ENCODE peak calls at places on chromosome 13, in eight cellular contexts. I, B, M, V, R, T, F and U are unnamed samples.

GRCh38 chr13:44437356-44438233 is 64.0 kb downstream of the SERP2 start:
- DNase-seq in I (no peak), B (peak), M (no peak), V (no peak), R (no peak), T (peak), F (no peak), U (no peak)

GRCh38 chr13:77171451-77171850 is 144.5 kb upstream of the FBXL3 start:
- DNase-seq in I (no peak), B (no peak), M (no peak), V (no peak), R (no peak), T (no peak), F (no peak), U (no peak)

GRCh38 chr13:32248789-32249188 is 66.4 kb downstream of the ZAR1L start:
- DNase-seq in I (no peak), B (no peak), M (no peak), V (no peak), R (no peak), T (no peak), F (no peak), U (no peak)

GRCh38 chr13:39254606-39255005 is 216.3 kb downstream of the NHLRC3 start:
- DNase-seq in I (no peak), B (no peak), M (no peak), V (no peak), R (no peak), T (no peak), F (no peak), U (no peak)

GRCh38 chr13:31952641-31953380 is 78.8 kb upstream of the FRY start:
- DNase-seq in I (no peak), B (no peak), M (no peak), V (no peak), R (no peak), T (no peak), F (no peak), U (no peak)

GRCh38 chr13:65789815-65790214 is 1440.3 kb downstream of the PCDH9 start:
- DNase-seq in I (no peak), B (no peak), M (no peak), V (no peak), R (no peak), T (no peak), F (no peak), U (no peak)

GRCh38 chr13:29782798-29783197 is 67.6 kb downstream of the UBL3 start:
- DNase-seq in I (no peak), B (no peak), M (no peak), V (no peak), R (no peak), T (no peak), F (no peak), U (no peak)

GRCh38 chr13:107192289-107192688 is 624.4 kb upstream of the ARGLU1 start:
- DNase-seq in I (no peak), B (peak), M (no peak), V (no peak), R (no peak), T (peak), F (peak), U (no peak)

GRCh38 chr13:88948501-88948900 is 1277.3 kb downstream of the SLITRK5 start:
- DNase-seq in I (no peak), B (no peak), M (no peak), V (no peak), R (no peak), T (no peak), F (no peak), U (no peak)

GRCh38 chr13:48233886-48234488 is 981 bp downstream of the ITM2B start:
- DNase-seq in I (no peak), B (peak), M (no peak), V (no peak), R (no peak), T (peak), F (no peak), U (no peak)

GRCh38 chr13:36619535-36619934 is 54.3 kb upstream of the SERTM1 start:
- DNase-seq in I (no peak), B (no peak), M (no peak), V (no peak), R (peak), T (no peak), F (no peak), U (no peak)

GRCh38 chr13:55214851-55215345 is 1925.8 kb upstream of the PRR20A start:
- DNase-seq in I (no peak), B (no peak), M (no peak), V (no peak), R (no peak), T (peak), F (no peak), U (no peak)

GRCh38 chr13:112453207-112453829 is 77.2 kb downstream of the SPACA7 start:
- DNase-seq in I (no peak), B (no peak), M (no peak), V (peak), R (peak), T (no peak), F (no peak), U (no peak)

GRCh38 chr13:21150013-21150412 is 26.3 kb downstream of the SKA3 start:
- DNase-seq in I (no peak), B (no peak), M (no peak), V (no peak), R (no peak), T (no peak), F (no peak), U (no peak)

GRCh38 chr13:49356224-49356623 is 87.6 kb downstream of the CAB39L start:
- DNase-seq in I (no peak), B (peak), M (no peak), V (no peak), R (no peak), T (no peak), F (no peak), U (no peak)

GRCh38 chr13:60562081-60562764 is 165.2 kb downstream of the TDRD3 start:
- DNase-seq in I (no peak), B (no peak), M (no peak), V (no peak), R (no peak), T (no peak), F (no peak), U (no peak)

GRCh38 chr13:110311721-110312668 is 4.9 kb downstream of the COL4A2 start:
- DNase-seq in I (peak), B (no peak), M (no peak), V (no peak), R (no peak), T (no peak), F (no peak), U (no peak)

GRCh38 chr13:37109080-37109678 is 3.7 kb upstream of the CSNK1A1L start:
- DNase-seq in I (no peak), B (peak), M (no peak), V (no peak), R (no peak), T (peak), F (no peak), U (no peak)

GRCh38 chr13:24682353-24682752 is 2.1 kb downstream of the ATP12A start:
- DNase-seq in I (no peak), B (no peak), M (no peak), V (no peak), R (no peak), T (peak), F (no peak), U (no peak)

GRCh38 chr13:48185018-48185417 is 48.0 kb upstream of the ITM2B start:
- DNase-seq in I (no peak), B (no peak), M (no peak), V (no peak), R (no peak), T (no peak), F (no peak), U (no peak)

GRCh38 chr13:28429685-28430290 is 65.1 kb downstream of the FLT1 start:
- DNase-seq in I (no peak), B (no peak), M (no peak), V (no peak), R (no peak), T (no peak), F (no peak), U (no peak)

GRCh38 chr13:24288870-24289269 is 20.5 kb upstream of the C1QTNF9 start:
- DNase-seq in I (no peak), B (no peak), M (no peak), V (no peak), R (no peak), T (no peak), F (no peak), U (no peak)

GRCh38 chr13:46728777-46729176 is 68.2 kb downstream of the ESD start:
- DNase-seq in I (no peak), B (no peak), M (no peak), V (no peak), R (no peak), T (peak), F (no peak), U (no peak)

GRCh38 chr13:49400755-49401659 is 42.9 kb downstream of the CAB39L start:
- DNase-seq in I (peak), B (peak), M (no peak), V (no peak), R (no peak), T (peak), F (no peak), U (no peak)

GRCh38 chr13:102312841-102313240 is 89.0 kb downstream of the FGF14 start:
- DNase-seq in I (no peak), B (no peak), M (no peak), V (no peak), R (peak), T (no peak), F (no peak), U (no peak)

GRCh38 chr13:24709186-24709913 is 29.1 kb downstream of the ATP12A start:
- DNase-seq in I (peak), B (no peak), M (no peak), V (no peak), R (no peak), T (no peak), F (no peak), U (no peak)

GRCh38 chr13:109610517-109610916 is 175.9 kb downstream of the IRS2 start:
- DNase-seq in I (no peak), B (no peak), M (no peak), V (peak), R (no peak), T (peak), F (peak), U (peak)

GRCh38 chr13:85738696-85739320 is 60.4 kb downstream of the SLITRK6 start:
- DNase-seq in I (no peak), B (no peak), M (no peak), V (no peak), R (no peak), T (no peak), F (no peak), U (no peak)

GRCh38 chr13:84567848-84568247 is 685.6 kb upstream of the SLITRK1 start:
- DNase-seq in I (no peak), B (no peak), M (no peak), V (no peak), R (no peak), T (no peak), F (no peak), U (no peak)

GRCh38 chr13:109009756-109010155 is 380.3 kb downstream of the MYO16 start:
- DNase-seq in I (no peak), B (no peak), M (no peak), V (no peak), R (no peak), T (no peak), F (no peak), U (no peak)

GRCh38 chr13:93260591-93260990 is 34.0 kb downstream of the GPC6 start:
- DNase-seq in I (no peak), B (peak), M (no peak), V (no peak), R (no peak), T (no peak), F (no peak), U (no peak)

GRCh38 chr13:22944378-22944777 is 236.4 kb upstream of the SGCG start:
- DNase-seq in I (no peak), B (no peak), M (no peak), V (no peak), R (peak), T (no peak), F (no peak), U (no peak)

DNA sequence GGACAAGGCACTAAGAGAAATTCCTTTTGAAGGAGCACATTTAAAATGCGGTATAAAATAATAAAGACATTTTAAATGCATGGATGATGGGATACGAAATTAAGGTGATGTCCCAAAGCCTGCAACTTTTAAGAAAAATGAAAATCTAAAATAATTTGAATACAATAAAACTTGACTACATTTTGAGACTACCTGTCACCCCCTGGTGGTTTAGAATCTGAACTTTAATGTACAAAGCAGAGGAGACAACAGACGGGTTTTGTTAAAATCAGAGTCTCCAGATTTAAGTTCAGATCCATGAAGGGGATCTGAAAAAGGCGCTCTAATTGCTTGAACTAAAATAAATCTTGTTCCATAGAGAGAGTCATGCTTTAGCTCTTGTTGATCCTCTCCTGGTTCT is 1129.3 kb upstream of the PCDH20 start:
- DNase-seq in I (no peak), B (no peak), M (no peak), V (no peak), R (no peak), T (no peak), F (no peak), U (no peak)
- H3K4me3 ChIP-seq in I (no peak), B (no peak), M (no peak), V (no peak), R (no peak), T (no peak), F (no peak), U (no peak)

GRCh38 chr13:79407349-79407979 is 1.4 kb upstream of the RBM26 start:
- DNase-seq in I (no peak), B (no peak), M (no peak), V (no peak), R (no peak), T (no peak), F (no peak), U (no peak)

GRCh38 chr13:79405501-79405830 is 589 bp downstream of the RBM26 start:
- DNase-seq in I (no peak), B (no peak), M (no peak), V (no peak), R (no peak), T (no peak), F (no peak), U (no peak)

GRCh38 chr13:79404985-79405384 is 1.1 kb downstream of the RBM26 start:
- DNase-seq in I (no peak), B (no peak), M (no peak), V (no peak), R (no peak), T (no peak), F (no peak), U (no peak)

GRCh38 chr13:79406597-79406908 is 498 bp upstream of the RBM26 start:
- DNase-seq in I (no peak), B (no peak), M (no peak), V (no peak), R (no peak), T (no peak), F (no peak), U (no peak)

DNA sequence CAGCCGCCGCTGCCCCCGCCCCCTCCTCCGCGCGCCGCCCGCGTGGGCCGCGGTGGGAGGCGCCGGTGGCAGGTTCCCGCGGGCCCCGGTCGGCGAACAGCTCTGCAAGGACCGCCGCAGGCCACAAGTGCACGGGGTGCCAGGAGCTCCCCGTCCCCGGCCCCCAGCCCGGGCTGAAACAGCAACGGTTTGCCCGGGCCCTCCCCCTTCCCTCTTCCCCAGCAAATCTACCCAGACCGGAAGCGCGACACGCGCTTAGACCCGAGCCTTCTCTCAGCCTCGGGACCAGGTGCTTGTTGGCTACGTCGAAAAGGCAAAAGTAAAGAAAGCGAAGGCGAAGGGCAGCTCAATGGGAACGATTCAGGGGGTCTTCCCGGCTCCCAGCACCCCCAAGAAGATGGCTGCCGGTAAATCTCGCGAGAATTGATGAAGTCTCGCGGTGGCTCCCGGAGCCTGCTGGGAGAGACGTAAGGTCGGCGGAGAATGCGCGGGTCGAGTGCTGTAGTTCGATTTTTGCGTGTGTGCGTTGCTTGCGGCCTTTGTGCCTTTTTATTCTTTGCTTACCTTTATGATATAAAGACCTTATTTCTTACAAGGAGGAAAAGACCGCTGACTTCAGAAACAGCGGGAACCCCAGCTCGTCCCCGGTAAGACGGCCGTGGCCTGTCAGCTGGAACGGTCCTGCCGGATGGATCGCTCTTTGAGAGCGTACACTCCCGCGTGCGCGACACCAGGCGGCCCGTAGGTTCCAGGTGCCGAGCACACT is at the start of gene RBM26:
- DNase-seq in I (peak), B (peak), M (peak), V (peak), R (peak), T (peak), F (peak), U (peak)
- TF ChIP-seq CTCF in I (no peak), B (no peak), M (no peak), V (peak), R (peak), T (peak), F (no peak), U (no peak)

GRCh38 chr13:98174995-98175394 is 2.1 kb downstream of the RNF113B start:
- DNase-seq in I (no peak), B (peak), M (no peak), V (no peak), R (no peak), T (no peak), F (no peak), U (no peak)
- H3K27ac ChIP-seq in I (no peak), B (peak), M (peak), V (no peak), R (no peak), T (no peak), F (peak), U (no peak)

DNA sequence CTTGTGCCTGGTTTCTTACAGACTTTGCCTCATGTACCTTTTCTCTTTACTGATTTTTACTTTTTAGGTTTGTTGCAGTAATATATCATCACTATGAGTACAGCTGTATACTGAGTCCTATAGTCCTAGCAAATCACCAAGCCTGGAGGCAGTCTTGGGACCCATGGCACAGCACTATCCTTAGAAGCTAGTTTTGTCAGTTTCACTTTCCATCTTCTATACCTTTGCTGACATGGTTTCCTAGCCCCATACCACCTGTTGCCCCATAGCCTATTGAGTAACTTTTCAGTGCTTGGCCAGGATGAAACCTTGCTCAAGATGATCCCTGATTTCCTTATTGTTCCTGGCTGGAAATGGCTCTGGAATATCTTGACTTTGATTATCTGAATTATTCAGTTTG is 826.4 kb downstream of the GPC5 start:
- DNase-seq in I (no peak), B (no peak), M (no peak), V (no peak), R (no peak), T (no peak), F (no peak), U (no peak)
- H3K4me3 ChIP-seq in I (no peak), B (no peak), M (no peak), V (no peak), R (no peak), T (no peak), F (no peak), U (no peak)